ENCODE peak calls at places on chromosomes 7 and 10, in eight cellular contexts. D is retinal pigment epithelial cell, O is fibroblast of villous mesenchyme, H is psoas muscle, C is astrocyte, A is H9, F is astrocyte of the spinal cord, L is heart left ventricle. W is an unnamed sample.

GRCh38 chr10:62243647-62243997 is 25.0 kb downstream of the RTKN2 start:
- DNase-seq in D (no peak), O (no peak), H (no peak), C (no peak), A (no peak), F (no peak), L (no peak), W (no peak)

GRCh38 chr7:29146888-29147609 is 712 bp upstream of the CPVL start:
- DNase-seq in D (no peak), O (peak; percentile 57), H (peak; percentile 83), C (peak; percentile 6), A (peak; percentile 34), F (no peak), L (peak; percentile 69), W (peak; percentile 10)

GRCh38 chr10:133520193-133520738 is 6.9 kb upstream of the CYP2E1 start:
- DNase-seq in D (peak; percentile 5), O (peak; percentile 63), H (peak; percentile 88), C (no peak), A (peak; percentile 31), F (peak; percentile 14), L (peak; percentile 63), W (peak; percentile 38)

GRCh38 chr10:88989824-88990527 is 622 bp upstream of the FAS start:
- DNase-seq in D (no peak), O (peak; percentile 96), H (peak; percentile 47), C (peak; percentile 71), A (no peak), F (peak; percentile 77), L (no peak), W (peak; percentile 77)

GRCh38 chr10:103793920-103794883 is 61.2 kb downstream of the SH3PXD2A start:
- DNase-seq in D (no peak), O (no peak), H (peak; percentile 48), C (no peak), A (no peak), F (no peak), L (no peak), W (no peak)

GRCh38 chr10:28991326-28991725 is 297.5 kb upstream of the LYZL1 start:
- DNase-seq in D (peak; percentile 77), O (peak; percentile 29), H (no peak), C (peak; percentile 92), A (no peak), F (peak; percentile 77), L (peak; percentile 24), W (peak; percentile 35)

GRCh38 chr7:41247128-41247865 is 455.6 kb downstream of the INHBA start:
- DNase-seq in D (peak; percentile 34), O (peak; percentile 27), H (no peak), C (peak; percentile 87), A (no peak), F (peak; percentile 59), L (no peak), W (no peak)

GRCh38 chr10:128476845-128477244 is 350.6 kb upstream of the MKI67 start:
- DNase-seq in D (no peak), O (no peak), H (no peak), C (no peak), A (no peak), F (no peak), L (no peak), W (no peak)

GRCh38 chr7:123122951-123123350 is 76.8 kb downstream of the SLC13A1 start:
- DNase-seq in D (no peak), O (no peak), H (no peak), C (no peak), A (no peak), F (no peak), L (no peak), W (no peak)

GRCh38 chr10:80414126-80414898 is 6.0 kb downstream of the PRXL2A start:
- DNase-seq in D (no peak), O (peak; percentile 89), H (no peak), C (no peak), A (no peak), F (no peak), L (no peak), W (no peak)

GRCh38 chr10:60820093-60820769 is 42.0 kb downstream of the CDK1 start:
- DNase-seq in D (no peak), O (peak; percentile 75), H (no peak), C (peak; percentile 91), A (no peak), F (peak; percentile 88), L (no peak), W (peak; percentile 63)

GRCh38 chr10:79312601-79313187 is 34.6 kb upstream of the PPIF start:
- DNase-seq in D (no peak), O (no peak), H (peak; percentile 46), C (no peak), A (no peak), F (no peak), L (no peak), W (no peak)

GRCh38 chr7:158579662-158580646 is 7.7 kb downstream of the PTPRN2 start:
- DNase-seq in D (no peak), O (no peak), H (no peak), C (no peak), A (no peak), F (no peak), L (no peak), W (no peak)

GRCh38 chr10:88979153-88979562 is 11.4 kb upstream of the FAS start:
- DNase-seq in D (no peak), O (peak; percentile 87), H (peak; percentile 61), C (peak; percentile 97), A (no peak), F (peak; percentile 94), L (no peak), W (peak; percentile 86)

GRCh38 chr7:81004098-81004497 is 85.2 kb upstream of the SEMA3C start:
- DNase-seq in D (peak; percentile 65), O (no peak), H (no peak), C (peak; percentile 91), A (no peak), F (peak; percentile 68), L (no peak), W (peak; percentile 93)

GRCh38 chr10:59864141-59864962 is 42.0 kb downstream of the CCDC6 start:
- DNase-seq in D (no peak), O (no peak), H (no peak), C (no peak), A (no peak), F (no peak), L (no peak), W (no peak)

GRCh38 chr7:93515144-93515543 is 59.4 kb downstream of the CALCR start:
- DNase-seq in D (no peak), O (peak; percentile 0), H (no peak), C (peak; percentile 0), A (no peak), F (no peak), L (no peak), W (peak; percentile 3)

GRCh38 chr7:155734445-155734809 is 77.8 kb downstream of the SHH start:
- DNase-seq in D (no peak), O (no peak), H (no peak), C (peak; percentile 43), A (no peak), F (no peak), L (no peak), W (no peak)

GRCh38 chr10:115056186-115056585 is 37.0 kb upstream of the ATRNL1 start:
- DNase-seq in D (no peak), O (no peak), H (no peak), C (no peak), A (peak; percentile 56), F (no peak), L (no peak), W (no peak)

GRCh38 chr7:29255839-29256782 is 61.5 kb downstream of the CHN2 start:
- DNase-seq in D (peak; percentile 8), O (no peak), H (no peak), C (peak; percentile 44), A (no peak), F (no peak), L (no peak), W (no peak)

GRCh38 chr10:89114846-89115625 is 92.1 kb downstream of the CH25H start:
- DNase-seq in D (no peak), O (no peak), H (no peak), C (peak; percentile 42), A (no peak), F (no peak), L (no peak), W (no peak)

GRCh38 chr7:128214463-128214862 is 26.6 kb upstream of the LEP start:
- DNase-seq in D (no peak), O (no peak), H (no peak), C (no peak), A (no peak), F (no peak), L (no peak), W (no peak)
- TF ChIP-seq CTCF in D (no peak), O (no peak), H (no peak), C (no peak), A (no peak), F (no peak), L (no peak), W (no peak)

DNA sequence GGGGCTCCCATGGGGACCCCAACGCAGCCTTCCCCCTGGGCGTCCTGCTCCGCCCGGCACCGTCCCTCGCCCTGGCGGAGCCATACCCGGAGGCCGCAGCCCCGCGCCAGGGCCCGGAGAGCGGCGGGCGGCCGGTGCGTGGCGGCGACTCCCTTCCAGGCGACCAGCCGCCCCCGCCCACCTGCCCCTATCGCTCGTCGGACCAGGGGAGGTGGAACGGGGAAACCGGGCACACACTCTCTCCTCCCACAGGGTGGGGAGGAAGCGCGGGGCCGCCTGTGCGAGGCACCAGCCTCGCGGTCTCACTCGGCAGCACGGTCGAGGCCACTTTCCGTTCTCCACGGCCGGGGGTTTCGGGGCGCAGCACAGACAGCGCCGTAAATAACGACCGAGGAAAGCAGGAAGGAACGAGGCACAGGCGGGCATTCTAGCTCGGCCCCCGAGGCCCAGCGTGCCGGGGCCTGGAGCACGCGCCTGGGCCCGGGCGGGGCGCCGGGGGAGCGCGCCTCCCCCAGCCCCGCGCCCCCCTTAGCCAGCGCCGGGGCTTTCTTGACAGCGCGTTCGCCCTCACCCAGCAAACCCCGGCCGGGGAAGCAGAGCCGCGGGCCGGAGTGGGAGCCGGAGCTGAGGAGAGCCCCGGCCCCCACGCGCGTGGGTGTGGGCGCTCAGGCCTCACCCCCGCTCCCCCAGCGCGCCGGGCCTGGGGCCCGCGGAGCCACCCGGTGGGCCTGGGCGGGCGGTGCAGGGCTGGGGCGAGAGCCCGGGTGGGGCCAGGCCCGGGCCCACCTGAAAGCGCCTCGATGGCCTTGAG is 936 bp downstream of the IGF2BP3 start:
- DNase-seq in D (no peak), O (no peak), H (no peak), C (no peak), A (no peak), F (no peak), L (no peak), W (no peak)
- TF ChIP-seq CTCF in D (no peak), O (no peak), H (no peak), C (no peak), A (no peak), F (no peak), L (no peak), W (peak; percentile 30)

GRCh38 chr10:47024399-47025252 is 113.4 kb downstream of the PTPN20 start:
- DNase-seq in D (peak; percentile 4), O (peak; percentile 36), H (peak; percentile 77), C (peak; percentile 14), A (peak; percentile 85), F (peak; percentile 28), L (no peak), W (peak; percentile 18)
- TF ChIP-seq CTCF in D (peak; percentile 95), O (peak; percentile 77), H (peak; percentile 72), C (peak; percentile 77), A (peak; percentile 94), F (peak; percentile 84), L (peak; percentile 71), W (peak; percentile 90)

DNA sequence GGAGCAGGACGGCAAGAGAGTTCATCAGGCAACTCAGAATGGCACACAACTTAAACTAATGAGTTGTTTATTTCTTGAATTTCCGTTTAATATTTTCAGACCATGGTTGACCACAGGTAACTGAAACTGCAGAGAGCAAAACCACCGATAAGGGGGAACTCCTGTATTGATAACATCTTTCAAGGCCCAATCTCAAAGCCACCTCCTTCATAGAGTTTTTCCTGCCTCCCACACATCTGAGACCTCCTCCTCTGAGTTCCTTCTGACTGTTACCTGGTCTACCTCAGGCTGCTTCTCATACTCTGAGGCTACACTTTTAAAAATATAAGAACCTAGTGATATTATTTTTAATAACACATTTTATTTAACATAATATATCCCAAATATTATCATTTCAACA is 341.5 kb upstream of the NPVF start:
- DNase-seq in D (no peak), O (no peak), H (no peak), C (no peak), A (no peak), F (no peak), L (no peak), W (no peak)
- TF ChIP-seq CTCF in D (no peak), O (no peak), H (no peak), C (no peak), A (no peak), F (no peak), L (no peak), W (no peak)